ENCODE peak calls at places on chromosome 22, in six cellular contexts. O, Q, U, F, C and S are unnamed samples.

GRCh38 chr22:41687901-41688364 is 734 bp downstream of the SNU13 start:
- DNase-seq in O (peak; percentile 21), Q (no peak), U (no peak), F (no peak), C (peak; percentile 52), S (no peak)

GRCh38 chr22:17836977-17837742 is 62.9 kb upstream of the BID start:
- DNase-seq in O (no peak), Q (no peak), U (no peak), F (no peak), C (peak; percentile 29), S (no peak)

GRCh38 chr22:43234299-43234988 is 47.5 kb upstream of the TTLL12 start:
- DNase-seq in O (no peak), Q (no peak), U (no peak), F (no peak), C (no peak), S (no peak)

GRCh38 chr22:36257308-36257707 is 4.4 kb downstream of the APOL1 start:
- DNase-seq in O (no peak), Q (no peak), U (no peak), F (no peak), C (no peak), S (no peak)

GRCh38 chr22:42544686-42545085 is 9.1 kb upstream of the SERHL2 start:
- DNase-seq in O (peak; percentile 30), Q (no peak), U (no peak), F (no peak), C (peak; percentile 61), S (no peak)

GRCh38 chr22:29265306-29265705 is 2.5 kb downstream of the RHBDD3 start:
- DNase-seq in O (no peak), Q (no peak), U (no peak), F (no peak), C (no peak), S (no peak)

GRCh38 chr22:43293661-43294392 is 49.3 kb downstream of the SCUBE1 start:
- DNase-seq in O (peak; percentile 62), Q (no peak), U (no peak), F (no peak), C (peak; percentile 25), S (no peak)

GRCh38 chr22:28978863-28979799 is 82.5 kb downstream of the C22orf31 start:
- DNase-seq in O (peak; percentile 44), Q (no peak), U (no peak), F (no peak), C (no peak), S (no peak)

GRCh38 chr22:39960791-39961746 is 872 bp downstream of the TMA7B start:
- DNase-seq in O (peak; percentile 97), Q (no peak), U (peak; percentile 27), F (peak; percentile 96), C (no peak), S (peak; percentile 69)

GRCh38 chr22:20549232-20549841 is 41.9 kb downstream of the MED15 start:
- DNase-seq in O (peak; percentile 51), Q (no peak), U (peak; percentile 55), F (no peak), C (peak; percentile 47), S (no peak)

GRCh38 chr22:48639021-48639795 is 1188.5 kb downstream of the BRD1 start:
- DNase-seq in O (no peak), Q (no peak), U (no peak), F (no peak), C (no peak), S (no peak)

GRCh38 chr22:19253143-19253542 is 38.4 kb downstream of the CLTCL1 start:
- DNase-seq in O (no peak), Q (no peak), U (no peak), F (no peak), C (no peak), S (no peak)

GRCh38 chr22:31272522-31273446 is 19.5 kb downstream of the PIK3IP1 start:
- DNase-seq in O (peak; percentile 68), Q (no peak), U (no peak), F (peak; percentile 48), C (peak; percentile 67), S (no peak)

GRCh38 chr22:17807571-17808410 is 33.5 kb upstream of the BID start:
- DNase-seq in O (no peak), Q (peak; percentile 75), U (no peak), F (no peak), C (no peak), S (no peak)

GRCh38 chr22:37237371-37238268 is 6.4 kb downstream of the RAC2 start:
- DNase-seq in O (no peak), Q (no peak), U (no peak), F (peak; percentile 32), C (no peak), S (no peak)

GRCh38 chr22:31206896-31207687 is 5.0 kb upstream of the LIMK2 start:
- DNase-seq in O (no peak), Q (peak; percentile 57), U (no peak), F (no peak), C (no peak), S (no peak)

GRCh38 chr22:32839776-32840571 is 38.5 kb downstream of the TIMP3 start:
- DNase-seq in O (no peak), Q (peak; percentile 44), U (no peak), F (peak; percentile 16), C (no peak), S (no peak)

GRCh38 chr22:19448076-19448607 is 631 bp upstream of the C22orf39 start:
- DNase-seq in O (peak; percentile 93), Q (no peak), U (no peak), F (no peak), C (no peak), S (no peak)

GRCh38 chr22:40534379-40535188 is 101.9 kb downstream of the MRTFA start:
- DNase-seq in O (peak; percentile 89), Q (no peak), U (no peak), F (no peak), C (peak; percentile 39), S (no peak)

GRCh38 chr22:17334983-17335382 is 34.3 kb upstream of the CECR2 start:
- DNase-seq in O (no peak), Q (no peak), U (no peak), F (no peak), C (no peak), S (no peak)

GRCh38 chr22:30531651-30532608 is 14.6 kb downstream of the SEC14L6 start:
- DNase-seq in O (no peak), Q (no peak), U (no peak), F (no peak), C (no peak), S (no peak)

GRCh38 chr22:18999416-18999815 is 63.3 kb upstream of the PRODH start:
- DNase-seq in O (no peak), Q (no peak), U (no peak), F (no peak), C (no peak), S (no peak)

GRCh38 chr22:20204821-20205220 is 54.0 kb upstream of the CCDC188 start:
- DNase-seq in O (no peak), Q (no peak), U (no peak), F (no peak), C (no peak), S (no peak)

DNA sequence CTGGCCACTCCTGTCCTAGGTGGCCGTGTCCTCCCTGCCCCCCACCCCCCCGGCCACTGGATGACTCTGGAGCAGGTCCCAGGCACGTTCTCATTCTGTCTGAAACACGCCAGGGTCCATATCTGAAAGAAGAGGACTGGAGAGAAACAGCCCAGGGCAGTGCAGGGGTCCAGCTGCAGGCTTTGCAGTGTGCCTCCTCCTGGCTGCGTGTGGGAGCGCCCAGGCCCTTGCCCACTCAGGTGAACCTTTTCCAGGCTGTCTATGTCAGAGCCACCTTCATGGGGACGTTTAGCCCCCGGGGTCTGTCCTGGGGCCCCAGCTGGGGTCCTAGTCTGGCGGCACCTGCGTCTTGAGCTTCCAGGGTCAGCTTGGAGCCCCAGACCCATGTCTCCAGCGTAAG is 15.6 kb downstream of the GRAMD4 start:
- DNase-seq in O (no peak), Q (no peak), U (no peak), F (no peak), C (no peak), S (no peak)
- TF ChIP-seq CTCF in O (no peak), Q (peak; percentile 13), U (no peak), F (no peak), C (no peak), S (no peak)

GRCh38 chr22:38303974-38304373 is 13.3 kb downstream of the CSNK1E start:
- DNase-seq in O (no peak), Q (no peak), U (no peak), F (no peak), C (no peak), S (no peak)

GRCh38 chr22:38300197-38300945 is 16.9 kb downstream of the CSNK1E start:
- DNase-seq in O (no peak), Q (no peak), U (no peak), F (no peak), C (no peak), S (no peak)

GRCh38 chr22:38305481-38306448 is 11.5 kb downstream of the CSNK1E start:
- DNase-seq in O (peak; percentile 77), Q (no peak), U (no peak), F (no peak), C (peak; percentile 67), S (no peak)

GRCh38 chr22:38302906-38303305 is 14.3 kb downstream of the CSNK1E start:
- DNase-seq in O (no peak), Q (no peak), U (no peak), F (no peak), C (no peak), S (no peak)

DNA sequence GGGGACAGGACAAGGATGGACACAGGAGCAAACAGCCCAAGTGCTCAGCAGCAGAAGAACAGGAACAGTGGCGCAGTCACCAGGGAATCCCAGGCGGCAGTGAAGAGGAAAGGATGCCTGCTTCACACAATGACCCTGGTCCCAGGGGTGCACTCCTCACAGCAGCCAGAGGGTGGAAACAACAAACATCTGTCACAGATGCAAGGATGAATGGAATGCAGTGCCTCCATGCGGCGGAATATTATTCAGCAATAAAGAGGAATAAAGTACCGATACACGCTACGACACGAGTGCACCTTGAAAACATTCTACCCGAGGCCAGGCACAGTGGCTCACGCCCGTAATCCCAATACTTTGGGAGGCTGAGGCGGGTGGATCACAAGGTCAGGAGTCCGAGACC is 12.7 kb downstream of the CSNK1E start:
- DNase-seq in O (peak; percentile 54), Q (peak; percentile 64), U (no peak), F (no peak), C (no peak), S (no peak)
- TF ChIP-seq CTCF in O (peak; percentile 25), Q (peak; percentile 57), U (no peak), F (no peak), C (no peak), S (no peak)

GRCh38 chr22:49761836-49762235 is 65.8 kb downstream of the BRD1 start:
- DNase-seq in O (no peak), Q (no peak), U (no peak), F (no peak), C (no peak), S (no peak)

GRCh38 chr22:49763138-49763537 is 64.5 kb downstream of the BRD1 start:
- DNase-seq in O (no peak), Q (no peak), U (no peak), F (no peak), C (no peak), S (peak; percentile 3)

GRCh38 chr22:49763696-49764095 is 64.0 kb downstream of the BRD1 start:
- DNase-seq in O (no peak), Q (no peak), U (no peak), F (no peak), C (no peak), S (peak; percentile 13)

GRCh38 chr22:49760630-49761571 is 66.8 kb downstream of the BRD1 start:
- DNase-seq in O (no peak), Q (peak; percentile 5), U (no peak), F (no peak), C (no peak), S (peak; percentile 16)

GRCh38 chr22:49760280-49760629 is 67.4 kb downstream of the BRD1 start:
- DNase-seq in O (no peak), Q (peak; percentile 5), U (no peak), F (no peak), C (no peak), S (no peak)
- TF ChIP-seq CTCF in O (no peak), Q (no peak), U (no peak), F (no peak), C (no peak), S (no peak)

GRCh38 chr22:22702159-22702873 is 57.9 kb downstream of the GGTLC2 start:
- DNase-seq in O (peak; percentile 65), Q (no peak), U (no peak), F (no peak), C (no peak), S (no peak)
- TF ChIP-seq CTCF in O (peak; percentile 49), Q (no peak), U (no peak), F (no peak), C (peak; percentile 30), S (no peak)